ENCODE peak calls at places on chromosomes 2 and 18, in eight cellular contexts. U is transverse colon, B is colonic mucosa, Q is mucosa of descending colon, F is uterus, W is psoas muscle, E is neural progenitor cell, T is fibroblast of lung. Y is an unnamed sample. For H3K4me1, the result is how much of the 10 kb centered on the place peaks cover.

GRCh38 chr18:35074581-35074980 is 33.4 kb downstream of the MAPRE2 start:
- DNase-seq in F (no peak), T (no peak), Q (no peak), W (no peak), U (no peak), E (no peak), B (no peak), Y (no peak)

GRCh38 chr2:158905824-158906223 is 62.6 kb upstream of the TANC1 start:
- DNase-seq in T (peak), F (no peak), E (no peak), B (no peak), U (no peak), W (no peak), Q (no peak), Y (no peak)

GRCh38 chr18:212780-213179 is 54.4 kb downstream of the USP14 start:
- DNase-seq in Q (no peak), U (no peak), E (no peak), F (no peak), T (no peak), B (no peak), W (no peak), Y (no peak)

GRCh38 chr2:100269889-100270288 is 52.4 kb downstream of the LONRF2 start:
- DNase-seq in T (no peak), B (no peak), F (no peak), U (no peak), Q (no peak), W (no peak), E (no peak), Y (no peak)

GRCh38 chr2:241884951-241885700 is 15.6 kb downstream of the RTP5 start:
- DNase-seq in E (no peak), T (no peak), B (no peak), W (peak), F (no peak), Q (no peak), U (no peak), Y (no peak)

GRCh38 chr2:237354930-237355329 is 59.0 kb downstream of the COL6A3 start:
- DNase-seq in T (peak), B (no peak), Q (no peak), E (no peak), F (no peak), U (no peak), W (no peak), Y (no peak)

GRCh38 chr2:129763190-129763846 is 216.1 kb upstream of the RAB6C start:
- DNase-seq in F (no peak), T (no peak), W (no peak), Q (no peak), B (no peak), E (no peak), U (no peak), Y (no peak)

GRCh38 chr2:66173635-66174034 is 261.3 kb upstream of the MEIS1 start:
- DNase-seq in U (no peak), F (no peak), T (no peak), W (no peak), B (no peak), Q (no peak), E (no peak), Y (no peak)

GRCh38 chr18:34493566-34494358 is 216.3 kb upstream of the DTNA start:
- DNase-seq in B (no peak), T (peak), E (peak), F (no peak), U (no peak), Q (peak), W (peak), Y (peak)

GRCh38 chr18:79926715-79927596 is 24.5 kb downstream of the SLC66A2 start:
- DNase-seq in F (peak), Q (peak), B (no peak), U (peak), E (peak), W (no peak), T (no peak), Y (peak)

GRCh38 chr2:147487286-147487979 is 357.4 kb upstream of the ACVR2A start:
- DNase-seq in W (no peak), U (no peak), Q (no peak), F (no peak), B (no peak), E (peak), T (no peak), Y (no peak)

GRCh38 chr18:42473611-42474010 is 518.6 kb downstream of the PIK3C3 start:
- DNase-seq in E (no peak), B (no peak), T (no peak), F (no peak), U (no peak), Q (no peak), W (no peak), Y (no peak)

GRCh38 chr2:236769981-236770671 is 200.5 kb downstream of the ACKR3 start:
- DNase-seq in Q (no peak), F (no peak), U (no peak), W (no peak), E (no peak), B (no peak), T (peak), Y (no peak)

GRCh38 chr2:107932986-107933385 is 53.3 kb upstream of the SLC5A7 start:
- DNase-seq in Q (no peak), W (no peak), T (no peak), U (no peak), E (peak), B (no peak), F (no peak), Y (no peak)

GRCh38 chr18:79508565-79509535 is 113.1 kb downstream of the NFATC1 start:
- DNase-seq in U (peak), W (peak), F (peak), B (no peak), Q (peak), T (no peak), E (no peak), Y (peak)

GRCh38 chr2:140639628-140640027 is 1491.2 kb downstream of the LRP1B start:
- DNase-seq in B (no peak), E (no peak), U (no peak), Q (no peak), F (no peak), W (no peak), T (no peak), Y (no peak)

GRCh38 chr2:216829533-216829932 is 30.3 kb downstream of the TNP1 start:
- DNase-seq in E (no peak), W (peak), U (peak), F (peak), Q (no peak), B (peak), T (peak), Y (peak)

DNA sequence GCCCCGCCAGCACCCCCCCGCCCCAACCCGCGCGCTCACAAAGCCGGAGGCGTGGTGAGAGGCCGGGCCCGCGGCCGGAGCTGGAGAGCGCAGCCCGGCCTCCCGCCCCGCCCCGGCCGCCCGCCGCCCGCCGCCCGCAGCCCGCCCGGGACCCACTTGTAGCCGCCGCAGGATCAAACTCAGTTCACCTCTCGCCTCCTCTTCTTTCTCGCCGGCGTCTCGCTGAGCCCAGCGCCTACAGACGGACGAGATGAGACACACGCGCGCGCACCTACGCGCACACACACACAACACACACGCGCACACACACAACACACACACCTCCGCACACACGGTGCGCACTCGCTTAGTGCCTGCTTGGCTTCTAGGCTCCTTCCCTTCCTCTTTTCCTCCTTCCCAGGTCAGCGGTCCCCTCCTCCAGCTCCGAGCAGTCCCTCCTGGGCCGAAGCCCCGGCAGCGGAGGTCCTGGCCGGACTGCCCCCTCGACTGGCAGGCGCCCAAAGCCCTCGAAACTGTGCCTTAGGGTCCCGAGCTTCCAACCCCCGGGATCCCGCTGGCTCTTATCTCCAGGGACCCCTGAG is 1.4 kb upstream of the CYP26B1 start:
- DNase-seq in U (peak), B (peak), F (peak), E (peak), W (peak), T (peak), Q (peak), Y (no peak)
- H3K4me1 ChIP-seq in U (half or more), B (under half), F (under half), E (under half), W (under half), T (under half), Q (half or more), Y (under half)

GRCh38 chr2:97713296-97714083 is at the start of gene ZAP70:
- DNase-seq in F (no peak), U (no peak), T (no peak), E (no peak), B (no peak), Q (peak), W (no peak), Y (peak)

GRCh38 chr2:97715951-97716694 is 2.7 kb downstream of the ZAP70 start:
- DNase-seq in Q (peak), B (no peak), E (no peak), T (no peak), U (no peak), F (no peak), W (no peak), Y (no peak)

GRCh38 chr2:97714950-97715652 is 1.7 kb downstream of the ZAP70 start:
- DNase-seq in W (no peak), T (no peak), Q (peak), E (no peak), F (no peak), B (no peak), U (no peak), Y (no peak)

GRCh38 chr2:97712693-97713295 is 582 bp upstream of the ZAP70 start:
- DNase-seq in W (no peak), E (no peak), U (no peak), T (no peak), Q (peak), F (no peak), B (no peak), Y (no peak)

DNA sequence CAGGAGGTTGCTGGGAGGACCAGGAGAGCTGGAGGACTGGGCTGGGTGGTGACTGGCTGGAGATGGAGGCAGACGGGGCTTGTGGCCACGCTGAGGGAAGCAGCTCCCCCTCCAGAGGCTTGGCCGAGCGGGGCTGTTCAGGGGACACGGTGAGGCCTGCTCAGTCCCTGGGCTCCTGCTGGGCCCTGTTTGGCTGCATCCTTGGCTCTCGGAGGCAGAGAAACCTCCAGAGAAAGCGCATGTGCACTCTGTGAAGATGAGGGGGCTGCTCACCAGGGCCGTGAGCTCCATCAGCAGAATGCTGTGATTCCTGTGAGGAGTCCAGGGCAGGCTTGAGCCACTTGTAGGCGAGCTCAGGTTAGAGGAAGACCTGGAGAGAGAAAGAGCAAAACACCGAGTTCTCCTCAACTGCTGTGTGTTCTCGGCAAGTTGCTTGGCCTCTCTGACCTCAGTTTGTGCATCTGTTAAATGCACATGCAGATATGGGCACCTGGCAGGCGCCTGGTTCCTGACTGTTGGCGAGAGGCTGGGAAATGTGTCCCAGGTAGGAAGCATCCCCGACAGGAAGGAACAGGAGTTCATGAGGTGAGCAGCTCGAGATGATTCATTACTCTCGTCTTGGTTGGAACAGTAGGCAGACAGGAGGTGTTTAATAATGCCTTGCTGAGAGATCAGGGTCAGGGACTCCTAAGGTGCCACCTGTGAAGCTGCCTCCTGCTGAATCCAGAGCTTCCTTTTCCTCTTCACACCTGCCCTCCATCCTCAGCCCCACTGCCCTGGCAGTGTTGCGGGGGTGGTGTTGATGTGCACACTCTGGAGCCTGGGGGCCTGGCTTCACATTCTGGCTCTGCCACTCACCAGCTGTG is 941 bp downstream of the ZAP70 start:
- DNase-seq in T (no peak), F (no peak), B (no peak), W (no peak), Q (peak), E (no peak), U (no peak), Y (peak)
- H3K4me3 ChIP-seq in T (no peak), F (no peak), B (peak), W (no peak), Q (no peak), E (no peak), U (peak), Y (no peak)

GRCh38 chr2:19898592-19899329 is 3.0 kb downstream of the TTC32 start:
- DNase-seq in F (no peak), W (no peak), U (no peak), B (no peak), E (no peak), T (no peak), Q (no peak), Y (no peak)

GRCh38 chr2:19895535-19895934 is 6.2 kb downstream of the TTC32 start:
- DNase-seq in B (no peak), T (no peak), Q (no peak), U (no peak), F (no peak), E (no peak), W (no peak), Y (no peak)

GRCh38 chr2:19900536-19901200 is 1.1 kb downstream of the TTC32 start:
- DNase-seq in T (peak), U (no peak), W (no peak), B (peak), F (no peak), E (peak), Q (no peak), Y (no peak)

GRCh38 chr2:19899853-19900525 is 1.8 kb downstream of the TTC32 start:
- DNase-seq in B (no peak), U (no peak), W (no peak), E (no peak), Q (no peak), F (no peak), T (no peak), Y (no peak)

GRCh38 chr2:19897623-19898245 is 4.0 kb downstream of the TTC32 start:
- DNase-seq in F (no peak), U (no peak), E (no peak), W (no peak), B (no peak), T (no peak), Q (no peak), Y (no peak)
- H3K4me1 ChIP-seq in F (under half), U (half or more), E (under half), W (under half), B (under half), T (under half), Q (under half), Y (under half)

GRCh38 chr2:127701651-127702394 is 526 bp downstream of the SFT2D3 start:
- DNase-seq in B (peak), F (peak), Q (peak), T (peak), U (peak), W (peak), E (peak), Y (peak)
- H3K4me3 ChIP-seq in B (peak), F (peak), Q (peak), T (peak), U (peak), W (peak), E (peak), Y (peak)